ENCODE peak calls at places on chromosome 7, in six cellular contexts. C, D, J, F, N and Y are unnamed samples.

GRCh38 chr7:149422065-149422913 is 38.6 kb downstream of the ZNF777 start:
- DNase-seq in D (peak; percentile 73), F (peak; percentile 57), N (peak; percentile 96), J (peak; percentile 71), C (peak; percentile 76), Y (peak; percentile 80)

GRCh38 chr7:114082934-114083647 is 164.3 kb upstream of the PPP1R3A start:
- DNase-seq in C (no peak), J (peak; percentile 34), F (peak; percentile 37), N (peak; percentile 72), D (peak; percentile 39), Y (peak; percentile 43)

GRCh38 chr7:28840515-28841125 is 117.5 kb downstream of the TRIL start:
- DNase-seq in J (no peak), F (no peak), C (no peak), D (no peak), N (no peak), Y (no peak)

GRCh38 chr7:99002827-99003212 is 124.5 kb downstream of the TRRAP start:
- DNase-seq in F (no peak), C (no peak), N (no peak), J (no peak), D (no peak), Y (no peak)

GRCh38 chr7:318476-319266 is 28.7 kb downstream of the FOXL3 start:
- DNase-seq in C (no peak), N (peak; percentile 32), J (peak; percentile 21), F (no peak), D (peak; percentile 56), Y (peak; percentile 46)

GRCh38 chr7:137978464-137979237 is 23.2 kb downstream of the CREB3L2 start:
- DNase-seq in C (no peak), N (no peak), J (peak; percentile 74), F (peak; percentile 77), D (no peak), Y (no peak)

GRCh38 chr7:84271550-84271949 is 77.0 kb upstream of the SEMA3A start:
- DNase-seq in C (no peak), D (no peak), N (no peak), J (no peak), F (no peak), Y (no peak)

GRCh38 chr7:24728121-24728500 is 29.2 kb downstream of the GSDME start:
- DNase-seq in N (no peak), J (no peak), F (no peak), C (no peak), D (no peak), Y (no peak)

GRCh38 chr7:112103246-112103645 is 103.0 kb downstream of the DOCK4 start:
- DNase-seq in D (no peak), F (no peak), N (no peak), J (no peak), C (no peak), Y (no peak)

DNA sequence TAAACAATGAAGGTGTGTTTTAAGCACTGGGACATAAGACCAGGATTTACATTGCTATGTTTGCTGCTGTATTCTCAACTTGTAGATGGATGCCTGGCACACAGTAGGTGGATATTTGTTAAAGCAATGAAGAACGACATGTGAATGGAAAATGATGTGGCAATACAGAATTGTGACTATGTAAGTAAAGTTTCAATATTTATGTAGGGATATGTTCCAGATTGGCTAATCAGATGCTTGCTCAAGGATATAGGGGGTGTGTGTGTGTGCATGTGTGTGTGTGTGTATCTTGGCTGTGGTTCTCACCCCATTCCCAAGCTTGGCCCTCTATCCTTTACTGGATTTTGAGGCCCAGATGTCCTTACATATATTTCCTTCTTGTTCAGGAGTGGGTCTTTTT is 42.7 kb upstream of the LAMB1 start:
- DNase-seq in J (no peak), C (no peak), D (no peak), F (no peak), N (no peak), Y (no peak)
- H3K27ac ChIP-seq in J (no peak overlapping the region), C (no peak overlapping the region), D (no peak overlapping the region), F (no peak overlapping the region), N (no peak overlapping the region), Y (no peak overlapping the region)

DNA sequence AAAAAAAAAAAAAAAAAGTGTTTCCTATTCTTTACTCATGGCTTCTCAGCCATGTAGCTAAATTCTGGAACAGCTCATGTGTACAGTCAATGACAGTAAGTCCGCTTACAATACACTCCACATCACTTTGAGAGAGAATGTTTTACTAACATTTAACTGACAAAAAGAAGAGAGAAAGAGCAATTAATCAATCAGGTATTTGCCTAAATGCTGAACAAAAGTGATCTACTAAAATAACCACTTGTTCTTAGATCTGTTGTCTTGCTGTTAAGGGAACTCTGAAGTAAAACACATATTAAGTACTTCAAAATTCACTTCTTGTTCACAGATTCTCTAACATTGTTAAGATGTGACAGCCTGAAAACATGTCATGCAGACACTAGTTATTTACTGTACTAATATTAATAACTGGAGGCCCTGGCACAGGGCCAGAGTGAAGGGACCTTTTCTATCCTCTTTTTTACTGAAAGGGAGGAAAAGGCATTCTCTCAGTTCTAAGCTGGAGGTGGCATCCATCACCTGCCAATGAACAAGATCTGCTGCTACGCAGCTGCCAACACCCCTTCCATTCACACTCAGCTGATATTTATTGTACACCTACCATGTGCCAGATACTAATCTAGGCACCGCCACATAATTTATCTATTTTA is 72.6 kb downstream of the AHR start:
- DNase-seq in D (no peak), N (no peak), J (no peak), C (no peak), F (no peak), Y (no peak)
- H3K27ac ChIP-seq in D (no peak overlapping the region), N (peak overlapping the region; percentile 30), J (no peak overlapping the region), C (no peak overlapping the region), F (peak overlapping the region; percentile 55), Y (peak overlapping the region; percentile 78)

GRCh38 chr7:140348161-140348849 is 50.0 kb downstream of the SLC37A3 start:
- DNase-seq in C (no peak), J (no peak), F (no peak), N (no peak), D (no peak), Y (no peak)

GRCh38 chr7:140342732-140343514 is 55.4 kb downstream of the SLC37A3 start:
- DNase-seq in N (peak; percentile 74), C (no peak), F (peak; percentile 32), D (no peak), J (peak; percentile 46), Y (peak; percentile 69)

GRCh38 chr7:140349172-140349771 is 49.1 kb downstream of the SLC37A3 start:
- DNase-seq in J (no peak), F (no peak), D (no peak), N (no peak), C (no peak), Y (no peak)

GRCh38 chr7:140347218-140347617 is 51.1 kb downstream of the SLC37A3 start:
- DNase-seq in D (no peak), N (no peak), C (no peak), J (no peak), F (no peak), Y (no peak)

DNA sequence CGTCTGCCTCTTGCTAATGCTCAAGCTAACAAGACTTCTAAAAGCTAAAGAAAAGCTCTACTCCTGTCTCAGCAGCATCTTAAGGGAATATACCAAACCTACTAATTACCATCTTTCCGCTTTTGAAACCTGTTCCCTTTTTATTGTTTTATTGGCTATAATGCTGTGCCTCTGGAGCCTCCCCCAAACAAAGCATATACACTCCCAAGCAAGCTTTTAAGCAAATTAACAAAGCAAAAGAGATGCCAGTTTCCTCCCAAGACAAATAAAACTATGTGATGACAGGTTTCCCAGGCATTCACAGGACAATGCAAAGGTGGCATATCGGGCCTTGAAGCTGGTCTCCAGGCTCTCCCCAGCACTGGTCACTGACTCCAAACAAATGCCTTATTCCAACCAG is 52.9 kb downstream of the SLC37A3 start:
- DNase-seq in F (no peak), N (no peak), J (no peak), D (no peak), C (no peak), Y (no peak)
- H3K27ac ChIP-seq in F (no peak overlapping the region), N (no peak overlapping the region), J (no peak overlapping the region), D (no peak overlapping the region), C (no peak overlapping the region), Y (no peak overlapping the region)

DNA sequence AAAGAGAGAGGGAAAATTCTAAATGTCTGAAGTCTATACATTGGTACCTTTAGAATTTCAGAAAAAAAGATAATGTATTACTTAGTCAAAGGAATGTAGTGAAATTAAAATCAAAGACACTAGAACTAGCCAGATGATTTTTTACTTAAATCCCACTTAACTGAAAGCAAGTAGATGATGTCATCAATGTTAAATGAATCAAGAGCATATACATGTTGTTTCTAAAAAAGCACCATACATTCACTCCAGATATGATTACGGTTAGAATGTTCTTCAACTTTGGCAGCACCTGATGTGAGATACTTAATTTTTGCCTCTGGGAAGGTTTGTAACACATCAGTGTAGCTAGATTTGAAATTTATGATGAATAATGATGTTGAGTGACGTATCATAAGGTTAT is 576.7 kb upstream of the CNTNAP2 start:
- DNase-seq in J (no peak), C (no peak), D (no peak), F (no peak), N (no peak), Y (no peak)
- H3K27ac ChIP-seq in J (no peak overlapping the region), C (no peak overlapping the region), D (no peak overlapping the region), F (no peak overlapping the region), N (no peak overlapping the region), Y (no peak overlapping the region)

GRCh38 chr7:39688611-39689485 is 65.5 kb downstream of the RALA start:
- DNase-seq in J (no peak), F (no peak), N (no peak), D (no peak), C (no peak), Y (no peak)
- H3K27ac ChIP-seq in J (no peak overlapping the region), F (no peak overlapping the region), N (no peak overlapping the region), D (no peak overlapping the region), C (no peak overlapping the region), Y (no peak overlapping the region)

DNA sequence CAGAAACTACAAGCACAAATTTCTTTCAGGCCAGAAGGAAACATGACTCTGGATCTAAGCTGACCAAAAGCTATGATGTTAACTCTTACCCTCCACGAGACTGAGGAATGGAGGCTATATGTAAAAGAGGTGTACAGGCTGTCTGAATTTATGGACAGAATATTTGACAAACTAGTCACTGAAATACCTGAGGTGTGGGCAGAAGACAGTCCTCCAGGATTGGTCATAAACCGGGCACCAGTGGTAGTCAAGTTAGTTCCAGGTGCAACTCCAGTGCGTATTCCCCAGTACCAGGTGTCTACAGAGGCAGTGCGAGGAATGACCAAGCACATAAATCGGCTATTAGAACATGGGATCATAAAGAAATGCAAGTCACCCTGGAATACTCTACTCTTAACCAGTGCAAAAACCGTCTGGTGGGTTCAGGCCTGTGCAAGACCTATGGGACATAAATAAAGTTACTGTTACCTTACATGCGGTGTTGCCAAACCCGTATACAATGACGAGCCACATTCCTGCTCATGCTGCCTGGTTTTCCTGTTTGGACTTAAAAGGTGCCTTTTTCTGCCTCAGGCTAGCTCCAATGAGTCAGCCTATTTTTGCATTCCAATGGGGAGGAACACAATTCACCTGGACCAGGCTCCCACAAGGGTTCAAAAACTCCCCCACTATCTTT is 6.7 kb upstream of the CYREN start:
- DNase-seq in C (no peak), F (no peak), D (no peak), N (peak; percentile 16), J (no peak), Y (no peak)
- H3K27ac ChIP-seq in C (no peak overlapping the region), F (no peak overlapping the region), D (no peak overlapping the region), N (no peak overlapping the region), J (no peak overlapping the region), Y (no peak overlapping the region)

DNA sequence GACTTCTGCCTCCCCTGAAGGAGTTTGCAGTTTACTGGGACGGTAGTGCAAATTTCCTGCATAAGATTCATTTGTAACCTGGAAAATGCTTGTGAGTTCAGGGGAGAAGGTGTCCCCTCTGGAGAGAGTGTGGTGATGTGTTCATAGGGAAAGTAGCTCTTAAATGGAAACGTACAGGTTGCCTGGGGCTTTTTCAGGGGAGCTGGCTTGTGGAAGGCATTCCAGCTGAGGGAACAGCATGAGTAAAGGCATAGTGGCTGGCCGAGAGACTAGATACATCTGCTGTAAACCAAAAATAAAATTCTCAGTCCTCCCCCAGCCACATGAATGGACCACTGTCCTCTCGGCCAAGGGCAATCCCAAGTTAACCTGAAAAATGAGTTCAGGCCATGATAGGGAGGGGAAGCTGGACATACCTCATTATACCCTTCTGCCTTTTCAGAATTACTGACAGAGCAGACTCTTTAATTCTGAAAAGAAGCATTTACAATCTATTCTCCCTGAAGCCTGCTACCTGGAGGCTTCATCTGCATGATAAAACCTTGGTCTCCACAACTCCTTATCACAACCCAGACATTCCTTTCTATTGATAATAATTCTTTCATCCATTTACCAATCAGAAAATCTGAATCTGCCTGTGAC is 123.7 kb downstream of the GALNT17 start:
- DNase-seq in D (no peak), N (no peak), F (no peak), C (no peak), J (no peak), Y (no peak)
- H3K27ac ChIP-seq in D (no peak overlapping the region), N (no peak overlapping the region), F (no peak overlapping the region), C (no peak overlapping the region), J (no peak overlapping the region), Y (no peak overlapping the region)